ENCODE peak calls at places on chromosomes 4 and X, in eight cellular contexts. G is transverse colon, U is IMR-90, Q is suprapubic skin, W is stomach, A is right lobe of liver, Z is endothelial cell of umbilical vein, Y is sigmoid colon. P is an unnamed sample. For H3K4me1, the result is how much of the 10 kb centered on the place peaks cover.

GRCh38 chrX:120305531-120306145 is 5.6 kb downstream of the TMEM255A start:
- DNase-seq in Y (no peak), U (no peak), W (no peak), Z (no peak), A (no peak), G (no peak), Q (no peak), P (no peak)

GRCh38 chrX:23742174-23742692 is 843 bp downstream of the ACOT9 start:
- DNase-seq in G (peak), A (no peak), Z (peak), U (peak), W (peak), Y (peak), Q (no peak), P (no peak)

GRCh38 chr4:137738377-137738990 is 206.2 kb upstream of the PCDH18 start:
- DNase-seq in A (no peak), Y (no peak), Z (no peak), G (no peak), Q (no peak), U (no peak), W (no peak), P (no peak)

GRCh38 chr4:7938513-7939376 is 916 bp downstream of the AFAP1 start:
- DNase-seq in G (peak), W (peak), Y (peak), Q (no peak), Z (peak), A (no peak), U (peak), P (no peak)

GRCh38 chrX:41275661-41276609 is 58.0 kb upstream of the DDX3X start:
- DNase-seq in W (peak), G (peak), U (peak), Y (peak), Z (peak), A (peak), Q (peak), P (peak)

GRCh38 chrX:84611843-84612636 is 109.8 kb upstream of the HDX start:
- DNase-seq in Q (no peak), A (no peak), Y (no peak), W (no peak), Z (no peak), U (no peak), G (no peak), P (no peak)

GRCh38 chr4:61320154-61320553 is 120.0 kb downstream of the ADGRL3 start:
- DNase-seq in W (no peak), Y (no peak), Q (no peak), Z (no peak), G (no peak), U (peak), A (no peak), P (no peak)

GRCh38 chr4:125283702-125284279 is 31.0 kb upstream of the FAT4 start:
- DNase-seq in Y (no peak), A (no peak), U (peak), G (no peak), Q (no peak), W (no peak), Z (peak), P (no peak)

GRCh38 chr4:175246941-175247340 is 328.8 kb downstream of the ADAM29 start:
- DNase-seq in Y (no peak), A (no peak), Z (no peak), W (no peak), G (no peak), Q (no peak), U (peak), P (no peak)

GRCh38 chrX:115573172-115573571 is 12.2 kb downstream of the PLS3 start:
- DNase-seq in Y (no peak), A (no peak), W (no peak), G (no peak), U (no peak), Q (no peak), Z (no peak), P (no peak)

GRCh38 chrX:68146054-68146453 is 287.2 kb downstream of the OPHN1 start:
- DNase-seq in A (no peak), W (no peak), U (peak), G (no peak), Q (no peak), Y (no peak), Z (peak), P (no peak)

GRCh38 chr4:52195882-52196281 is 144.8 kb downstream of the SPATA18 start:
- DNase-seq in Y (no peak), Z (no peak), W (no peak), A (no peak), U (no peak), G (no peak), Q (no peak), P (no peak)

GRCh38 chr4:137283737-137284136 is 248.6 kb downstream of the PCDH18 start:
- DNase-seq in U (peak), W (no peak), Z (no peak), Q (no peak), G (no peak), Y (no peak), A (no peak), P (no peak)

GRCh38 chrX:40167240-40168182 is 69.8 kb upstream of the BCOR start:
- DNase-seq in Z (no peak), Q (no peak), G (peak), U (no peak), W (no peak), A (no peak), Y (peak), P (peak)

GRCh38 chrX:40165861-40166260 is 68.1 kb upstream of the BCOR start:
- DNase-seq in U (no peak), G (no peak), Z (no peak), Q (no peak), W (no peak), A (no peak), Y (no peak), P (peak)

GRCh38 chrX:40166582-40166981 is 68.8 kb upstream of the BCOR start:
- DNase-seq in A (no peak), G (no peak), Z (no peak), Y (no peak), Q (no peak), W (no peak), U (peak), P (peak)

GRCh38 chrX:40169193-40170086 is 71.7 kb upstream of the BCOR start:
- DNase-seq in G (peak), U (peak), W (peak), Q (no peak), A (no peak), Y (peak), Z (peak), P (peak)

GRCh38 chrX:40168183-40169015 is 70.6 kb upstream of the BCOR start:
- DNase-seq in Y (no peak), W (no peak), Q (no peak), U (no peak), G (no peak), Z (no peak), A (no peak), P (no peak)
- H3K27ac ChIP-seq in Y (peak), W (no peak), Q (no peak), U (no peak), G (peak), Z (no peak), A (no peak), P (peak)

DNA sequence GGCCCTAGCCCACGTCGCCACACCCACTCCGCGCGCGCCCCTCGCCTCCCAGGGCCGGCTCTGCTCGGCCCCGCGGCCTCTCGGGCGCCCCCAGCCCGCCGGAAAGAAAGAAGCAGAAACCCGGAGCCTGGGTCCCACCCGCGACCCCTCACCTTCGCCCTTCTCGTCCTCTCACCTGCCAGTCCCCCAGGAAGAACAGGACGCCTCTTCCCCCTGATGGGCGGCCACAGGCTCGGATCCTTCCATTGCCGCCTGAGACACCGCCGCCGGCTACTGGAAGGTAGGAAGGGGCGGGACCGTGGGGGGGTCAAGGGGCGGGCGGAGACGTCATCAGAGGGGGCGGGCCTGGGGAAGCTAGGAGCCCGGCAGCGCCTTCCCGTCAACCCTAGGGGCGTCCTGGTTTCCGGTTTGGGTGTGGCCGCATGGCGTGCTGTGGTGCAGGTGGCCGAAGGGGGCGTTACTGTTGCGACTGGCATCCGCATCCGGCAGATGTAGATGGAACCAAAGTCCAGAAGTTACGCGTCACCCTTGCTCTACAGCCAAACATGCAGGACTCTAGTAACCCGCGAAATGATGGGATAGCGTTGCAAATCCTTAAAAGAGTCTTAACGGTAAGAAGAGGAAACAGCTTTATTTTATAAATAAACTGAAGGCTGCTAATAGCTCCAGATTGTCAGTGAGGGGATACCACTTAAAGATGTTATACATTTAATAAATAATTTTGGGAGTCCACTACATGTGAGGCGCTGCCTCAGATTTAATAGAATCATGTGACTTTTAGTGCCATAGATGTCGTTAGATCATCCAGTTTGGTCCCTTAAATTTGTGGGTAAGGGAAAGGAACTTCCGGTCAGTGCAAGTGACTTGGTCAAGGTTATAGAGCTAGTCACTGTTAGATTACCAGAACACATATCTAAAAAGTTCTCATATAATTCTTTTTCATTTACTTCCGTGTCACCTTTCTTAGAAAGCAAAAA is at the start of gene UBA6:
- DNase-seq in U (peak), Y (peak), Q (peak), G (peak), W (peak), Z (peak), A (peak), P (peak)
- TF ChIP-seq POLR2A in U (peak), Y (peak), Q (no peak), G (peak), W (no peak), Z (peak), A (peak), P (peak)

GRCh38 chr4:140090215-140090731 is 63.7 kb downstream of the MAML3 start:
- DNase-seq in A (no peak), Q (no peak), U (peak), G (no peak), Z (peak), W (no peak), Y (no peak), P (no peak)

GRCh38 chr4:140091305-140091704 is 62.7 kb downstream of the MAML3 start:
- DNase-seq in U (no peak), Y (no peak), G (no peak), A (no peak), Z (peak), Q (no peak), W (no peak), P (no peak)

GRCh38 chr4:140088317-140088967 is 65.5 kb downstream of the MAML3 start:
- DNase-seq in Z (no peak), U (peak), Y (no peak), G (no peak), W (no peak), A (no peak), Q (no peak), P (no peak)

GRCh38 chr4:140092094-140092820 is 61.7 kb downstream of the MAML3 start:
- DNase-seq in Z (peak), U (no peak), G (peak), Q (peak), W (peak), Y (no peak), A (no peak), P (peak)

DNA sequence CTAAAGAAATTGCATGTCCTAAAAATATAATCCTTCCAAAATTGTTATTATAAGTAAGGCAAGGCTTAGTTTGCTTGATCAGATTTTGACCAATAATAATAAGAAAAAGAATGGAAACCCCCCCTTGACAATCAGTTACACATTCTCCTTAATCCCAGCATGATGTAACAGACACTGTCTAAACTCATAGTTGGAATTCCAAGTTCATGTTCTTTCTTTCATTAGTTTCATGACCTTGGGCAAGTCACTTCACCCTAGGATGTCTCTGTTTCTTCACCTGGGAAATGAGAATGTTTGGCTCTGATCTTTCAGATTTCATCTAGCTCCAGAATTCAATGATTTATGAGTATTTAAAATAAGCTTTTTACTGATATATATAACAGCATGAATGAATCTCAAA is 64.8 kb downstream of the MAML3 start:
- DNase-seq in Q (no peak), W (no peak), U (no peak), G (no peak), Z (no peak), A (no peak), Y (no peak), P (no peak)
- H3K4me1 ChIP-seq in Q (under half), W (half or more), U (under half), G (under half), Z (half or more), A (under half), Y (under half), P (under half)

GRCh38 chrX:70434352-70434866 is 10.2 kb upstream of the DLG3 start:
- DNase-seq in Z (peak), W (peak), G (peak), Y (peak), A (peak), Q (peak), U (peak), P (peak)

GRCh38 chrX:70434914-70435586 is 9.6 kb upstream of the DLG3 start:
- DNase-seq in G (no peak), U (peak), A (no peak), Q (no peak), Y (no peak), W (peak), Z (no peak), P (no peak)

GRCh38 chrX:70433848-70434351 is 10.7 kb upstream of the DLG3 start:
- DNase-seq in G (peak), Y (peak), A (peak), Q (peak), U (peak), W (peak), Z (peak), P (peak)

GRCh38 chrX:70436380-70436779 is 8.3 kb upstream of the DLG3 start:
- DNase-seq in G (no peak), Y (no peak), A (no peak), U (no peak), Z (no peak), Q (no peak), W (no peak), P (no peak)

DNA sequence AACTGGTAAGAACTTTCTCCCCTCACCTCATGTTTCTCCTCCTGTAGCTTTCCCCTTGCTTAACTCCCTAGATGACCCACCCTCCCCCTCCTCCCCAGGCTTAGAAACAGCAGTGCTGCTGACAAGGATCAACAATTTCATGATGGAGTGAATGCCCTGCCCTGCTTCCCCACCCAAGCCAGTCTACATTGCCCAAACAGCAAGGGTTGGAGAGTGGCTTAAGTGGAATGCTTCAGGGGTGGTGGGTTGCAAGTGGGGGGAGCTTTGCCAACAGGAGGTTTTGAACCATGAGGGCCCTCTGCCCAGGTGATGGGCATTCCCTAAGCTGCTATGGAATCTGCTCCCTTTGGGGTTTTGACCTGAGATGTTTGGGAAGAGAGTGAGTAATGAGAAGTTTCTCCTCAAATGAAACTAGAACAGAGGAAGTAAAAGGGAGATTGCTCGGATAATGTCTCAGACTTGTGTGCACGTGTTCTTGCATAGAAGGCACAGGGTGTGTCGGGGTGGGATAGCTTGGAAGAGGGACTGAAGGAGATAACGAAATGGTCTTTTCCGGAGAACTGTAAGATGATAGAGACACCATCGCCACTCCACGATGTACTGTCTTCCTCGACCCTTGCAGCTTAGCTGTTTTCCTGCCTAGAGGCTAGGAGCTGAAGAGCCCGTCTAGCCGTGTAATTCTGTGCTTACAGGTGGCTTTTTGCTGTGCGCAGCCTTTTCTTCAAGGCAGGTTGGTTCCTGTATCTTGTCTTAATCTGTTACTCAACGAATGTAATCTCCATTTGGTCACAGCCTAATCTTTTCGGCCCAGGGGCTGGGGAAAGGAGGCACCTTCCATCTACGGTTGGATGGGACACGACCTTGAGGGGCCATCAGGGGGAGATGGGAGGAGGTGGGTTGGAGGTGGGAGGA is 10.1 kb downstream of the GDPD2 start:
- DNase-seq in Y (no peak), A (no peak), Q (no peak), W (no peak), U (no peak), Z (no peak), G (no peak), P (no peak)
- H3K27ac ChIP-seq in Y (peak), A (no peak), Q (peak), W (peak), U (no peak), Z (no peak), G (peak), P (no peak)

P was measured in spleen.